ENCODE peak calls at places on chromosomes 5 and 9, in four cellular contexts. One of them, this sample, is unnamed.

GRCh38 chr5:175444060-175444904 is at the start of gene DRD1:
- DNase-seq in lung: no peak
- DNase-seq in A549: peak
- DNase-seq in upper lobe of right lung: peak
- DNase-seq in this sample: peak

GRCh38 chr9:97809666-97810344 is 43.2 kb upstream of the FOXE1 start:
- DNase-seq in lung: no peak
- DNase-seq in A549: no peak
- DNase-seq in upper lobe of right lung: no peak
- DNase-seq in this sample: no peak

GRCh38 chr5:63217422-63217821 is 638.8 kb downstream of the LRRC70 start:
- DNase-seq in upper lobe of right lung: no peak
- DNase-seq in A549: no peak
- DNase-seq in lung: no peak
- DNase-seq in this sample: no peak

GRCh38 chr5:168227973-168228615 is 63.4 kb upstream of the WWC1 start:
- DNase-seq in A549: no peak
- DNase-seq in lung: no peak
- DNase-seq in upper lobe of right lung: no peak
- DNase-seq in this sample: no peak

GRCh38 chr5:177372534-177372896 is 11.7 kb upstream of the SLC34A1 start:
- DNase-seq in lung: no peak
- DNase-seq in upper lobe of right lung: no peak
- DNase-seq in A549: no peak
- DNase-seq in this sample: no peak

GRCh38 chr5:93791520-93791972 is 50.1 kb upstream of the POU5F2 start:
- DNase-seq in A549: no peak
- DNase-seq in upper lobe of right lung: no peak
- DNase-seq in lung: no peak
- DNase-seq in this sample: peak

GRCh38 chr5:61673007-61673735 is 341.1 kb downstream of the ZSWIM6 start:
- DNase-seq in lung: no peak
- DNase-seq in A549: no peak
- DNase-seq in upper lobe of right lung: no peak
- DNase-seq in this sample: no peak

GRCh38 chr5:72817076-72817476 is 615 bp downstream of the TNPO1 start:
- DNase-seq in upper lobe of right lung: peak
- DNase-seq in lung: peak
- DNase-seq in A549: peak
- DNase-seq in this sample: peak

GRCh38 chr5:73748510-73749410 is 122.8 kb downstream of the ARHGEF28 start:
- DNase-seq in lung: no peak
- DNase-seq in A549: no peak
- DNase-seq in upper lobe of right lung: no peak
- DNase-seq in this sample: no peak

GRCh38 chr5:22465177-22465576 is 388.0 kb downstream of the CDH12 start:
- DNase-seq in lung: no peak
- DNase-seq in upper lobe of right lung: no peak
- DNase-seq in A549: no peak
- DNase-seq in this sample: no peak

DNA sequence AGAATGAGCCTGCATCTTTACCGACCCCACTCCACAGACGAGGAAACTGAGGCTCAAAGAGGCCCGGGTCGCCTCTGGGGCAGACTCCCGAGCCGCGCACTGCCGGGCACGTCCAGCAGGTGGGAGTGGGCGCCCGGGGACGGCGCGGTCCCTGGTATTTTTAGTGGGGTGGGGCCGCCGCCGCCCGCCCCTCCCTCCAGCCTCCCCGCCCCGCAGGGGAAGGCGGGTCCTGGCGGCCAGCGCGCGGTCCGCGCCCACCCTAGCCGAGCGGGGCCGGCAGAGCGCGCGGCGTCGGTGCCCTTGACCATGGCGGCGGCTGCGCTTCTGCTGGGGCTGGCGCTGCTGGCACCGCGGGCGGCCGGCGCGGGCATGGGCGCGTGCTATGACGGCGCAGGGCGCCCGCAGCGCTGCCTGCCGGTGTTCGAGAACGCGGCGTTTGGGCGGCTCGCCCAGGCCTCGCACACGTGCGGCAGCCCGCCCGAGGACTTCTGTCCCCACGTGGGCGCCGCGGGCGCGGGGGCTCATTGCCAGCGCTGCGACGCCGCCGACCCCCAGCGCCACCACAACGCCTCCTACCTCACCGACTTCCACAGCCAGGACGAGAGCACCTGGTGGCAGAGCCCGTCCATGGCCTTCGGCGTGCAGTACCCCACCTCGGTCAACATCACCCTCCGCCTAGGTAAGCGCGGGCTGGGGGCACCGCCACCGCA is at the start of gene LAMC3:
- DNase-seq in upper lobe of right lung: no peak
- DNase-seq in lung: no peak
- DNase-seq in A549: peak
- DNase-seq in this sample: peak
- TF ChIP-seq CTCF in upper lobe of right lung: peak
- TF ChIP-seq CTCF in lung: no peak
- TF ChIP-seq CTCF in A549: peak
- TF ChIP-seq CTCF in this sample: peak

GRCh38 chr5:179260324-179261070 is 84.8 kb downstream of the ADAMTS2 start:
- DNase-seq in A549: no peak
- DNase-seq in lung: no peak
- DNase-seq in upper lobe of right lung: peak
- DNase-seq in this sample: no peak

GRCh38 chr5:179258922-179259730 is 86.1 kb downstream of the ADAMTS2 start:
- DNase-seq in upper lobe of right lung: peak
- DNase-seq in lung: no peak
- DNase-seq in A549: no peak
- DNase-seq in this sample: no peak

GRCh38 chr5:179261301-179262125 is 83.7 kb downstream of the ADAMTS2 start:
- DNase-seq in upper lobe of right lung: peak
- DNase-seq in A549: no peak
- DNase-seq in lung: no peak
- DNase-seq in this sample: peak

GRCh38 chr5:179258001-179258921 is 87.0 kb downstream of the ADAMTS2 start:
- DNase-seq in A549: no peak
- DNase-seq in upper lobe of right lung: peak
- DNase-seq in lung: no peak
- DNase-seq in this sample: no peak

DNA sequence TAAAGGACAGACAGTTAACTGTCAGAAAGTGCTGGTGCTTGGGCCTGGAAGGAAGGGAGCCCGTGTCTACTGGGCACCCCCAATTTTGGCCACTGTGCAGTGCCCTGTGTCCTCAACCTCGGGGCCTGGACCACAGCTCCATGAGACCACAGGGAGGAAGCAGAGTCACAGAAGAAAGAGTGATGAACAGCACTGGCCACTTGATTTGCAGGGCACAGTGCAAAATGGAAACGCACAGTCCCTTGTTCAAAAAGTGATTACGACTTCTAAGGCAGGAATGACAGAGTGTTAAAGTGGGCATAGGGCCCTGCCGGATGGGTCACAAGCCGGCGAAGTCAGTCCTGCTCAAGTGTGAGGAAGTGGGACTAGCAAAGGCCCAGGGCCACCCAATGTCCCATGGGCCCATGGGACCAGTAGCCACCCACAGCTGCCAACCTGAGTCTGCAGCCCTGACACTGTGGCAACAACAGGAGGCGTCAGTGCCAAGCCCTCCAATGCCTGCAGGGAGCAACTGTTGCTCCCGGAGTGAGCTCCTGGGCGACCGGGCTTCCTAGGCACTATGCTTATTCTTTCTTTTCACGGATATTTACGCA is 85.4 kb downstream of the ADAMTS2 start:
- DNase-seq in A549: no peak
- DNase-seq in lung: no peak
- DNase-seq in upper lobe of right lung: peak
- DNase-seq in this sample: no peak
- TF ChIP-seq CTCF in A549: no peak
- TF ChIP-seq CTCF in lung: no peak
- TF ChIP-seq CTCF in upper lobe of right lung: no peak
- TF ChIP-seq CTCF in this sample: no peak

GRCh38 chr5:111757582-111758283 is 739 bp upstream of the NREP start:
- DNase-seq in A549: peak
- DNase-seq in upper lobe of right lung: peak
- DNase-seq in lung: peak
- DNase-seq in this sample: peak
- TF ChIP-seq CTCF in A549: no peak
- TF ChIP-seq CTCF in upper lobe of right lung: no peak
- TF ChIP-seq CTCF in lung: no peak
- TF ChIP-seq CTCF in this sample: no peak

GRCh38 chr5:59813761-59814562 is 79.6 kb downstream of the PDE4D start:
- DNase-seq in upper lobe of right lung: no peak
- DNase-seq in A549: peak
- DNase-seq in lung: no peak
- DNase-seq in this sample: peak
- TF ChIP-seq CTCF in upper lobe of right lung: peak
- TF ChIP-seq CTCF in A549: peak
- TF ChIP-seq CTCF in lung: no peak
- TF ChIP-seq CTCF in this sample: peak

GRCh38 chr9:124940521-124940893 is 376 bp downstream of the GOLGA1 start:
- DNase-seq in lung: no peak
- DNase-seq in upper lobe of right lung: no peak
- DNase-seq in A549: no peak
- DNase-seq in this sample: no peak

GRCh38 chr9:124934290-124934689 is 6.6 kb downstream of the GOLGA1 start:
- DNase-seq in lung: no peak
- DNase-seq in A549: no peak
- DNase-seq in upper lobe of right lung: no peak
- DNase-seq in this sample: no peak

GRCh38 chr9:124940894-124941688 is at the start of gene GOLGA1:
- DNase-seq in A549: peak
- DNase-seq in upper lobe of right lung: peak
- DNase-seq in lung: peak
- DNase-seq in this sample: peak

GRCh38 chr9:124941689-124942561 is 1.0 kb upstream of the GOLGA1 start:
- DNase-seq in upper lobe of right lung: peak
- DNase-seq in lung: peak
- DNase-seq in A549: peak
- DNase-seq in this sample: peak

GRCh38 chr9:124939944-124940343 is 939 bp downstream of the GOLGA1 start:
- DNase-seq in A549: no peak
- DNase-seq in lung: no peak
- DNase-seq in upper lobe of right lung: no peak
- DNase-seq in this sample: no peak
- TF ChIP-seq CTCF in A549: no peak
- TF ChIP-seq CTCF in lung: no peak
- TF ChIP-seq CTCF in upper lobe of right lung: no peak
- TF ChIP-seq CTCF in this sample: no peak

GRCh38 chr9:104177003-104177611 is 83.0 kb downstream of the SMC2 start:
- DNase-seq in lung: no peak
- DNase-seq in upper lobe of right lung: no peak
- DNase-seq in A549: no peak
- DNase-seq in this sample: no peak
- TF ChIP-seq CTCF in lung: peak
- TF ChIP-seq CTCF in upper lobe of right lung: peak
- TF ChIP-seq CTCF in A549: peak
- TF ChIP-seq CTCF in this sample: peak

GRCh38 chr5:9686211-9686610 is 56.1 kb upstream of the TAS2R1 start:
- DNase-seq in A549: no peak
- DNase-seq in lung: no peak
- DNase-seq in upper lobe of right lung: no peak
- DNase-seq in this sample: no peak

GRCh38 chr5:9692576-9692975 is 62.4 kb upstream of the TAS2R1 start:
- DNase-seq in upper lobe of right lung: no peak
- DNase-seq in A549: no peak
- DNase-seq in lung: no peak
- DNase-seq in this sample: no peak

GRCh38 chr5:9691261-9691660 is 61.1 kb upstream of the TAS2R1 start:
- DNase-seq in upper lobe of right lung: no peak
- DNase-seq in lung: no peak
- DNase-seq in A549: no peak
- DNase-seq in this sample: no peak

GRCh38 chr5:9690751-9691150 is 60.6 kb upstream of the TAS2R1 start:
- DNase-seq in lung: no peak
- DNase-seq in upper lobe of right lung: no peak
- DNase-seq in A549: no peak
- DNase-seq in this sample: no peak
- TF ChIP-seq CTCF in lung: no peak
- TF ChIP-seq CTCF in upper lobe of right lung: no peak
- TF ChIP-seq CTCF in A549: no peak
- TF ChIP-seq CTCF in this sample: no peak

This sample was measured in endothelial cell.